ENCODE peak calls at places on chromosome 22, in four cellular contexts. O is transverse colon, T is HFF-Myc, Q is uterus. J is an unnamed sample.

GRCh38 chr22:29459773-29460172 is 20.2 kb upstream of the NEFH start:
- DNase-seq in O (no peak), T (no peak), Q (no peak), J (no peak)

GRCh38 chr22:21951062-21951461 is 1.6 kb downstream of the PPM1F start:
- DNase-seq in T (no peak), Q (no peak), O (no peak), J (no peak)

GRCh38 chr22:24429411-24430365 is 2.3 kb downstream of the ADORA2A start:
- DNase-seq in T (no peak), Q (no peak), O (no peak), J (no peak)

GRCh38 chr22:36764060-36764459 is 11.9 kb downstream of the IFT27 start:
- DNase-seq in T (no peak), Q (no peak), O (no peak), J (no peak)

GRCh38 chr22:20777420-20778177 is 3.7 kb downstream of the SERPIND1 start:
- DNase-seq in O (peak), T (peak), Q (peak), J (no peak)

GRCh38 chr22:38203855-38204497 is 2.2 kb downstream of the MAFF start:
- DNase-seq in T (no peak), Q (no peak), O (no peak), J (no peak)

GRCh38 chr22:19875531-19876313 is 21.0 kb upstream of the GNB1L start:
- DNase-seq in Q (peak), O (no peak), T (no peak), J (peak)

GRCh38 chr22:41899992-41900651 is 14.8 kb downstream of the SHISA8 start:
- DNase-seq in O (no peak), Q (no peak), T (no peak), J (no peak)

GRCh38 chr22:19066531-19067271 is 55.5 kb downstream of the DGCR2 start:
- DNase-seq in O (no peak), T (no peak), Q (peak), J (no peak)

GRCh38 chr22:50114221-50114981 is 24.6 kb downstream of the MOV10L1 start:
- DNase-seq in T (peak), O (no peak), Q (no peak), J (no peak)

GRCh38 chr22:27617214-27617881 is 184.2 kb downstream of the MN1 start:
- DNase-seq in T (no peak), Q (no peak), O (no peak), J (no peak)
- TF ChIP-seq CTCF in T (no peak), Q (no peak), O (no peak), J (no peak)

GRCh38 chr22:39997939-39998726 is 3.4 kb downstream of the FAM83F start:
- DNase-seq in Q (no peak), T (no peak), O (peak), J (no peak)

GRCh38 chr22:40000171-40000570 is 5.4 kb downstream of the FAM83F start:
- DNase-seq in O (no peak), Q (no peak), T (no peak), J (no peak)

GRCh38 chr22:39997421-39997820 is 2.7 kb downstream of the FAM83F start:
- DNase-seq in T (no peak), O (no peak), Q (no peak), J (no peak)

GRCh38 chr22:40001104-40001503 is 6.3 kb downstream of the FAM83F start:
- DNase-seq in O (no peak), Q (no peak), T (no peak), J (no peak)

GRCh38 chr22:39999144-39999757 is 4.5 kb downstream of the FAM83F start:
- DNase-seq in Q (no peak), O (peak), T (no peak), J (no peak)
- TF ChIP-seq CTCF in Q (no peak), O (no peak), T (no peak), J (no peak)

GRCh38 chr22:32123657-32124056 is 35.4 kb downstream of the C22orf42 start:
- DNase-seq in T (no peak), O (no peak), Q (no peak), J (no peak)
- TF ChIP-seq CTCF in T (no peak), O (no peak), Q (no peak), J (no peak)

DNA sequence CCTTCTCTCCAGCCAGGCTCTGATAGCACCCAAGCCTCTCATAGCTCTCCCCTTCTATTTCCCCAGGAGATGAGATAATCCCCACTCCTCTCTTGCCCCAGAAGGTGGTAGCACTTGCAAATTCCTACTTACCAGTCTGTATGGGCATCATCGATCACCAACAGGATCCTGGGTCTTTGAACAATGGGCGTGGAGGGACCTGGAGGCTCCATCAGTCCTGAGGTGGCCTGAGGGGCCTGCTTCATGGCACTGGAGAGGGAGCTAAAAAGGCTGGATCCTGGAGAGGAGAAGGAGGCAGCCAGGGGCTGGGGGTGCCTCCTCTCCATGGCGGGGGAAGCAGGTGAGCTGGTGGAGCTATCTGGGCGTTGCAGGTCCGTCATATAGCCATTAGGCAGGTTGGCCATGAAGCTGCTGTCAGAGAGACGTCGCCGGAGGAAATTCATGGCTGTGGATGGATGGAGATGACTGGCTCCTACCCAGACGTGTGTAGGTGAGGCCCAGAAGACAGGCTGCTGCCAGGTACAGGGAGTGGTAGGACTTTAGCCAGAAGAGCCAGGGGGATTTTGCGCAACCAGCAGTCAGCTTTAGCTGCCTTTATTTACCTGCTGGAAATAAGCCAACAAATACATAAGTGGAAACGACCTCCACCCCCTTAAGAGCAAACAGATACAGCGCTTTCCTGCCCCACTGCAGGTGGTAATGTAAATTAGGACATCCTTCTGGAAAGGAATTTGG is 51.8 kb downstream of the SYN3 start:
- DNase-seq in Q (no peak), T (no peak), O (no peak), J (no peak)
- TF ChIP-seq CTCF in Q (no peak), T (no peak), O (no peak), J (no peak)

J was measured in omental fat pad.